ENCODE peak calls at places on chromosome 10, in eight cellular contexts. One of them, this sample, is unnamed.

GRCh38 chr10:14967897-14968296 is 8.7 kb downstream of the MEIG1 start:
- DNase-seq in neural progenitor cell: no peak
- DNase-seq in cardiac fibroblast: no peak
- DNase-seq in Panc1: no peak
- DNase-seq in mucosa of descending colon: no peak
- DNase-seq in fibroblast of the aortic adventitia: no peak
- DNase-seq in RWPE1: no peak
- DNase-seq in AG10803: no peak
- DNase-seq in this sample: no peak

GRCh38 chr10:30862486-30862885 is 169.2 kb downstream of the ZNF438 start:
- DNase-seq in Panc1: no peak
- DNase-seq in neural progenitor cell: no peak
- DNase-seq in RWPE1: no peak
- DNase-seq in fibroblast of the aortic adventitia: peak
- DNase-seq in cardiac fibroblast: peak
- DNase-seq in mucosa of descending colon: no peak
- DNase-seq in AG10803: peak
- DNase-seq in this sample: no peak

GRCh38 chr10:125002044-125002422 is 60.1 kb downstream of the ZRANB1 start:
- DNase-seq in RWPE1: no peak
- DNase-seq in AG10803: no peak
- DNase-seq in fibroblast of the aortic adventitia: no peak
- DNase-seq in neural progenitor cell: no peak
- DNase-seq in cardiac fibroblast: no peak
- DNase-seq in Panc1: no peak
- DNase-seq in mucosa of descending colon: no peak
- DNase-seq in this sample: no peak

GRCh38 chr10:103693070-103693811 is 162.1 kb downstream of the SH3PXD2A start:
- DNase-seq in cardiac fibroblast: no peak
- DNase-seq in mucosa of descending colon: peak
- DNase-seq in Panc1: no peak
- DNase-seq in RWPE1: no peak
- DNase-seq in AG10803: no peak
- DNase-seq in neural progenitor cell: peak
- DNase-seq in fibroblast of the aortic adventitia: no peak
- DNase-seq in this sample: no peak

GRCh38 chr10:34079702-34080484 is 735.2 kb downstream of the PARD3 start:
- DNase-seq in RWPE1: no peak
- DNase-seq in AG10803: no peak
- DNase-seq in neural progenitor cell: no peak
- DNase-seq in Panc1: no peak
- DNase-seq in fibroblast of the aortic adventitia: no peak
- DNase-seq in cardiac fibroblast: no peak
- DNase-seq in mucosa of descending colon: no peak
- DNase-seq in this sample: peak

GRCh38 chr10:50385610-50386009 is 134.3 kb upstream of the ASAH2 start:
- DNase-seq in RWPE1: no peak
- DNase-seq in mucosa of descending colon: no peak
- DNase-seq in neural progenitor cell: no peak
- DNase-seq in cardiac fibroblast: peak
- DNase-seq in Panc1: no peak
- DNase-seq in AG10803: peak
- DNase-seq in fibroblast of the aortic adventitia: no peak
- DNase-seq in this sample: no peak

GRCh38 chr10:77921395-77921794 is 5.2 kb downstream of the DLG5 start:
- DNase-seq in Panc1: no peak
- DNase-seq in mucosa of descending colon: no peak
- DNase-seq in RWPE1: no peak
- DNase-seq in AG10803: no peak
- DNase-seq in neural progenitor cell: no peak
- DNase-seq in cardiac fibroblast: no peak
- DNase-seq in fibroblast of the aortic adventitia: no peak
- DNase-seq in this sample: no peak

GRCh38 chr10:48976208-48976607 is 36.6 kb upstream of the LRRC18 start:
- DNase-seq in AG10803: peak
- DNase-seq in cardiac fibroblast: peak
- DNase-seq in mucosa of descending colon: peak
- DNase-seq in fibroblast of the aortic adventitia: peak
- DNase-seq in Panc1: no peak
- DNase-seq in RWPE1: peak
- DNase-seq in neural progenitor cell: peak
- DNase-seq in this sample: no peak

GRCh38 chr10:70368774-70369482 is 13.5 kb downstream of the LRRC20 start:
- DNase-seq in Panc1: no peak
- DNase-seq in mucosa of descending colon: no peak
- DNase-seq in RWPE1: no peak
- DNase-seq in fibroblast of the aortic adventitia: no peak
- DNase-seq in AG10803: no peak
- DNase-seq in cardiac fibroblast: no peak
- DNase-seq in neural progenitor cell: no peak
- DNase-seq in this sample: no peak

GRCh38 chr10:586151-586550 is 103.3 kb downstream of the DIP2C start:
- DNase-seq in fibroblast of the aortic adventitia: no peak
- DNase-seq in mucosa of descending colon: no peak
- DNase-seq in RWPE1: no peak
- DNase-seq in Panc1: no peak
- DNase-seq in AG10803: no peak
- DNase-seq in neural progenitor cell: no peak
- DNase-seq in cardiac fibroblast: no peak
- DNase-seq in this sample: no peak

GRCh38 chr10:102322914-102323313 is 72.6 kb upstream of the NFKB2 start:
- DNase-seq in RWPE1: no peak
- DNase-seq in neural progenitor cell: no peak
- DNase-seq in cardiac fibroblast: peak
- DNase-seq in fibroblast of the aortic adventitia: no peak
- DNase-seq in Panc1: no peak
- DNase-seq in mucosa of descending colon: peak
- DNase-seq in AG10803: peak
- DNase-seq in this sample: no peak

DNA sequence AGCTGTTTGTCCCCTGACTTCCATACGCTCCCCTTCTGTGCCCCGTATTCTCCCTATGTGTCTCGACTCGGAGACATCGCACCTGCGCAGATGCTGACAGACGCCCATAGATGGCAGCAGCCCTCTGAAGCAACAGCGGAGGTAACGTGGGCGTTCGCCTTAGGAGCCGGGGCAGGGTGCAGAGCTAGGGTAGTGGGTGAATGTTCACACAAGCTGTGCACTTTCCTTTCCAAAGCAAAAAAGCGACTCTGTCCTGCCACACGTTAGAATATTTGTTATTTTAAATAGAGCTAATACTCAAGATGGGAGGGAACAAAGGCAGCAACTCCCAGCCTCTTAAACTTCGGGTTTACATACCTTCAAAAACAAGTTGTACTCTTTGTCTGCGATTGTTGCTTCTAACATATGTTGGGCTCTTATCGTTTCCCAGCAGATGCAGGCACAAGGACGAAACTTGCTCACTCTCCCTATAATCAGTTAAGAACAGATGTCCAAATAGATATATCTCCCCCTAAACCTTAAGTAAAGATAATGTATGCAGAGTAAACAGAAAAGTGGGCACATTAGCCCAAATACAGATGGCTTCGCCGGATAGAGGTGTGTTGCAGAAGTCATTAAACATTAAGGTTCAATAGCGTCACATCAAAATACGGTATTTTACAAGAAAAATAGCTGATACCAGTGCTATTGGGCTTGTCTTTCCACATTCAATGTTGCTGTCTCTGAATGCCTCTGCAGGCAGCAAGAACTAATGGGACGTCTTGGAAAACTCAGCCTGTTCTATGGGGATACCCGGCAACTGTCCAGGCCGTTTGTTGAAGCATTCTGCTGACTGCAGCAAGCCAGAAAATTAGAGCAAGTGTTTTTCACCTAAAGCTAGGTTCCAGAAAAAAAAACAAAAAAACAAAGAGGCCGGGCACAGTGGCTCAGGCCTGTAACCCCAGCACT is 340.3 kb upstream of the PRKCQ start:
- DNase-seq in fibroblast of the aortic adventitia: peak
- DNase-seq in mucosa of descending colon: peak
- DNase-seq in cardiac fibroblast: peak
- DNase-seq in neural progenitor cell: peak
- DNase-seq in Panc1: peak
- DNase-seq in AG10803: peak
- DNase-seq in RWPE1: peak
- DNase-seq in this sample: no peak
- TF ChIP-seq CTCF in fibroblast of the aortic adventitia: peak
- TF ChIP-seq CTCF in mucosa of descending colon: peak
- TF ChIP-seq CTCF in cardiac fibroblast: peak
- TF ChIP-seq CTCF in neural progenitor cell: peak
- TF ChIP-seq CTCF in Panc1: peak
- TF ChIP-seq CTCF in AG10803: peak
- TF ChIP-seq CTCF in RWPE1: peak
- TF ChIP-seq CTCF in this sample: peak

GRCh38 chr10:1631282-1631681 is 106.0 kb downstream of the ADARB2 start:
- DNase-seq in neural progenitor cell: no peak
- DNase-seq in Panc1: no peak
- DNase-seq in fibroblast of the aortic adventitia: no peak
- DNase-seq in RWPE1: no peak
- DNase-seq in AG10803: no peak
- DNase-seq in mucosa of descending colon: no peak
- DNase-seq in cardiac fibroblast: no peak
- DNase-seq in this sample: peak

GRCh38 chr10:1627945-1628344 is 109.4 kb downstream of the ADARB2 start:
- DNase-seq in neural progenitor cell: no peak
- DNase-seq in fibroblast of the aortic adventitia: no peak
- DNase-seq in AG10803: no peak
- DNase-seq in RWPE1: no peak
- DNase-seq in cardiac fibroblast: no peak
- DNase-seq in mucosa of descending colon: no peak
- DNase-seq in Panc1: no peak
- DNase-seq in this sample: peak

GRCh38 chr10:1626835-1627234 is 110.5 kb downstream of the ADARB2 start:
- DNase-seq in Panc1: no peak
- DNase-seq in RWPE1: no peak
- DNase-seq in mucosa of descending colon: no peak
- DNase-seq in fibroblast of the aortic adventitia: no peak
- DNase-seq in cardiac fibroblast: no peak
- DNase-seq in AG10803: no peak
- DNase-seq in neural progenitor cell: no peak
- DNase-seq in this sample: peak

GRCh38 chr10:1628757-1629156 is 108.6 kb downstream of the ADARB2 start:
- DNase-seq in mucosa of descending colon: no peak
- DNase-seq in neural progenitor cell: no peak
- DNase-seq in RWPE1: no peak
- DNase-seq in Panc1: no peak
- DNase-seq in fibroblast of the aortic adventitia: no peak
- DNase-seq in AG10803: no peak
- DNase-seq in cardiac fibroblast: no peak
- DNase-seq in this sample: peak

GRCh38 chr10:1629326-1630036 is 107.8 kb downstream of the ADARB2 start:
- DNase-seq in neural progenitor cell: peak
- DNase-seq in fibroblast of the aortic adventitia: no peak
- DNase-seq in Panc1: no peak
- DNase-seq in cardiac fibroblast: no peak
- DNase-seq in RWPE1: no peak
- DNase-seq in AG10803: no peak
- DNase-seq in mucosa of descending colon: no peak
- DNase-seq in this sample: peak
- TF ChIP-seq CTCF in neural progenitor cell: peak
- TF ChIP-seq CTCF in fibroblast of the aortic adventitia: no peak
- TF ChIP-seq CTCF in Panc1: no peak
- TF ChIP-seq CTCF in cardiac fibroblast: no peak
- TF ChIP-seq CTCF in RWPE1: no peak
- TF ChIP-seq CTCF in AG10803: no peak
- TF ChIP-seq CTCF in mucosa of descending colon: no peak
- TF ChIP-seq CTCF in this sample: no peak

GRCh38 chr10:131453772-131454634 is 142.5 kb upstream of the TCERG1L start:
- DNase-seq in mucosa of descending colon: peak
- DNase-seq in Panc1: no peak
- DNase-seq in fibroblast of the aortic adventitia: no peak
- DNase-seq in cardiac fibroblast: peak
- DNase-seq in neural progenitor cell: peak
- DNase-seq in RWPE1: peak
- DNase-seq in AG10803: no peak
- DNase-seq in this sample: no peak
- TF ChIP-seq CTCF in mucosa of descending colon: peak
- TF ChIP-seq CTCF in Panc1: peak
- TF ChIP-seq CTCF in fibroblast of the aortic adventitia: no peak
- TF ChIP-seq CTCF in cardiac fibroblast: peak
- TF ChIP-seq CTCF in neural progenitor cell: peak
- TF ChIP-seq CTCF in RWPE1: peak
- TF ChIP-seq CTCF in AG10803: peak
- TF ChIP-seq CTCF in this sample: peak

GRCh38 chr10:93745411-93746065 is 12.2 kb upstream of the LGI1 start:
- DNase-seq in AG10803: peak
- DNase-seq in fibroblast of the aortic adventitia: peak
- DNase-seq in cardiac fibroblast: peak
- DNase-seq in Panc1: no peak
- DNase-seq in RWPE1: no peak
- DNase-seq in mucosa of descending colon: peak
- DNase-seq in neural progenitor cell: peak
- DNase-seq in this sample: no peak
- TF ChIP-seq CTCF in AG10803: peak
- TF ChIP-seq CTCF in fibroblast of the aortic adventitia: peak
- TF ChIP-seq CTCF in cardiac fibroblast: peak
- TF ChIP-seq CTCF in Panc1: peak
- TF ChIP-seq CTCF in RWPE1: no peak
- TF ChIP-seq CTCF in mucosa of descending colon: no peak
- TF ChIP-seq CTCF in neural progenitor cell: peak
- TF ChIP-seq CTCF in this sample: peak

DNA sequence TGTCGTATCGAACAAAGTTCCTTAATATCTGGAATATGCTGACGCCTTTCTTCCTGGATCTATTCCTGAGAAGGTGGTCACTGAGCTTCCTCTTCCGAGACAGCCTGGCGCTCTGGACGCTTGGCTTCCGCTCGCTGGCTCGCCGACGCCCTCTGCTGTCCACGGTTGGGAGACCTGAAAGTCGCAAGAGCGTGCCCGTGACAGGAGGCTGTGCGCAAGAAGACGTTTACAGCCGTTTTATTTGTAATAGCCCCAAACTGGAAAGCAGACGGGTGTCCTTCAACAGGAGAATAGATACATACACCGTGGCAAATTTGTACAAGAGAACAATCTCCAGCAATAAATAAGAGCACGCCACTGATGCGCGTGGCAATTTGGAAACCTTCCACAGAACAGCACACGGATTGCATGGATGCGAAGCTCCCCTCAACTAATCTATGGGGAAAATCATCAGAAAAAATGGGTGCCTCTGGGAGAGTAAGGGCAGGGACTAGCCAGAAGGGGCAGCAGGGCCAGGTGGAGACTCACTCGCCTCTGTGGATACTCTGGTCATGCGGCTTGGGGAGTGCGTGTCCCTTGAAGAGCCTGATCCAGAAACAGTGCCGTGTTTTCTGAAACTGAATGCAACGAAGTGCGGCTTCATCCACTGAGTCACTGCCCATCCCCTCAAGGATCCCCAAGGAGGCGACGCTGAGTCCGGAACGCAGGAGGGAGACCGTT is 41.5 kb upstream of the BNIP3 start:
- DNase-seq in mucosa of descending colon: peak
- DNase-seq in fibroblast of the aortic adventitia: peak
- DNase-seq in AG10803: peak
- DNase-seq in neural progenitor cell: peak
- DNase-seq in cardiac fibroblast: peak
- DNase-seq in RWPE1: peak
- DNase-seq in Panc1: peak
- DNase-seq in this sample: peak
- TF ChIP-seq CTCF in mucosa of descending colon: peak
- TF ChIP-seq CTCF in fibroblast of the aortic adventitia: peak
- TF ChIP-seq CTCF in AG10803: peak
- TF ChIP-seq CTCF in neural progenitor cell: peak
- TF ChIP-seq CTCF in cardiac fibroblast: peak
- TF ChIP-seq CTCF in RWPE1: peak
- TF ChIP-seq CTCF in Panc1: peak
- TF ChIP-seq CTCF in this sample: peak

This sample was measured in osteocyte.